ENCODE peak calls at places on chromosomes 13 and 19, in nine cellular contexts. U is sigmoid colon, S is PC-3, P is HCT116, I is ovary, Z is ascending aorta, G is body of pancreas, R is mucosa of descending colon, F is fibroblast of lung. B is an unnamed sample.
A peak's percentile ranks its signal among the peaks of the same experiment; 100 is the strongest.

GRCh38 chr13:101623469-101624209 is 171.2 kb downstream of the ITGBL1 start:
- DNase-seq in I (no peak), P (no peak), G (no peak), Z (no peak), U (no peak), F (peak; percentile 9), S (peak; percentile 67), R (no peak), B (no peak)

GRCh38 chr13:112067121-112067741 is at the start of gene SOX1:
- DNase-seq in I (no peak), F (peak; percentile 19), G (no peak), R (no peak), U (no peak), P (no peak), Z (no peak), S (no peak), B (no peak)

GRCh38 chr13:41502676-41503075 is 45.3 kb downstream of the RGCC start:
- DNase-seq in P (no peak), I (no peak), U (no peak), F (no peak), R (no peak), S (no peak), G (no peak), Z (no peak), B (no peak)

GRCh38 chr13:86425127-86425526 is 625.9 kb upstream of the SLITRK6 start:
- DNase-seq in G (no peak), R (no peak), P (no peak), Z (no peak), F (no peak), U (no peak), I (no peak), S (no peak), B (no peak)

GRCh38 chr13:114283581-114283980 is 2.2 kb downstream of the UPF3A start:
- DNase-seq in U (no peak), G (no peak), S (no peak), I (no peak), R (no peak), P (no peak), F (no peak), Z (no peak), B (no peak)

GRCh38 chr19:16073481-16073880 is 2.8 kb upstream of the TPM4 start:
- DNase-seq in S (no peak), P (no peak), R (no peak), G (no peak), I (no peak), Z (no peak), U (peak; percentile 72), F (no peak), B (no peak)

GRCh38 chr13:40206241-40207109 is 460.0 kb downstream of the FOXO1 start:
- DNase-seq in I (no peak), U (no peak), S (peak; percentile 64), G (peak; percentile 80), P (no peak), Z (no peak), R (no peak), F (peak; percentile 81), B (no peak)

GRCh38 chr13:84417426-84417825 is 535.2 kb upstream of the SLITRK1 start:
- DNase-seq in Z (no peak), S (no peak), F (peak; percentile 52), U (no peak), I (no peak), P (no peak), R (no peak), G (no peak), B (no peak)

GRCh38 chr13:84651288-84651687 is 769.0 kb upstream of the SLITRK1 start:
- DNase-seq in U (no peak), Z (no peak), G (peak; percentile 28), P (no peak), F (peak; percentile 91), S (peak; percentile 65), R (no peak), I (no peak), B (peak; percentile 14)

GRCh38 chr19:54420383-54421168 is 5.3 kb downstream of the TTYH1 start:
- DNase-seq in P (no peak), U (peak; percentile 79), G (peak; percentile 82), S (no peak), Z (no peak), F (no peak), R (no peak), I (no peak), B (no peak)

GRCh38 chr13:99002191-99002710 is 24.4 kb upstream of the DOCK9 start:
- DNase-seq in R (no peak), G (no peak), P (no peak), U (no peak), Z (no peak), I (no peak), S (no peak), F (no peak), B (no peak)

GRCh38 chr19:34096020-34096915 is 76.0 kb upstream of the LSM14A start:
- DNase-seq in Z (no peak), I (no peak), G (no peak), R (no peak), P (peak; percentile 66), F (peak; percentile 33), U (no peak), S (peak; percentile 72), B (peak; percentile 14)

GRCh38 chr13:57630661-57631606 is 610 bp upstream of the PCDH17 start:
- DNase-seq in I (no peak), Z (no peak), U (no peak), F (peak; percentile 83), P (no peak), G (peak; percentile 10), S (peak; percentile 14), R (no peak), B (no peak)

GRCh38 chr19:58332697-58333096 is 5.9 kb downstream of the ZSCAN22 start:
- DNase-seq in F (no peak), R (no peak), G (no peak), I (no peak), S (no peak), U (no peak), P (no peak), Z (no peak), B (no peak)

GRCh38 chr19:13053761-13054604 is 48.7 kb downstream of the LYL1 start:
- DNase-seq in I (peak; percentile 88), Z (no peak), F (peak; percentile 98), P (peak; percentile 80), S (peak; percentile 99), U (peak; percentile 95), G (peak; percentile 92), R (peak; percentile 86), B (peak; percentile 83)

GRCh38 chr13:48547663-48548092 is 14.8 kb upstream of the RCBTB2 start:
- DNase-seq in G (no peak), F (no peak), Z (no peak), R (no peak), P (no peak), U (no peak), I (no peak), S (no peak), B (no peak)

GRCh38 chr13:77492982-77493381 is 42.5 kb upstream of the SCEL start:
- DNase-seq in F (peak; percentile 46), S (peak; percentile 69), P (peak; percentile 23), Z (no peak), G (no peak), I (no peak), R (no peak), U (no peak), B (no peak)
- TF ChIP-seq CTCF in F (peak; percentile 58), S (peak; percentile 82), P (peak; percentile 37), Z (no peak), G (peak; percentile 52), I (no peak), R (no peak), U (no peak), B (peak; percentile 34)

GRCh38 chr19:40803857-40804782 is 5.1 kb downstream of the EGLN2 start:
- DNase-seq in G (peak; percentile 90), F (no peak), U (no peak), I (no peak), S (peak; percentile 10), P (no peak), R (peak; percentile 85), Z (no peak), B (no peak)

GRCh38 chr19:40801449-40802299 is 2.7 kb downstream of the EGLN2 start:
- DNase-seq in F (no peak), R (no peak), G (no peak), P (no peak), U (no peak), Z (no peak), S (no peak), I (no peak), B (no peak)

GRCh38 chr19:40800997-40801377 is 2.0 kb downstream of the EGLN2 start:
- DNase-seq in Z (no peak), F (no peak), U (no peak), I (no peak), G (peak; percentile 24), S (no peak), R (no peak), P (no peak), B (no peak)

GRCh38 chr19:40803170-40803856 is 4.3 kb downstream of the EGLN2 start:
- DNase-seq in R (no peak), U (no peak), G (no peak), S (no peak), F (no peak), P (no peak), I (no peak), Z (no peak), B (no peak)

GRCh38 chr19:40802300-40803169 is 3.5 kb downstream of the EGLN2 start:
- DNase-seq in S (no peak), Z (no peak), I (peak; percentile 75), F (no peak), R (peak; percentile 84), P (no peak), G (peak; percentile 52), U (peak; percentile 92), B (no peak)
- H3K4me3 ChIP-seq in S (no peak overlapping the region), Z (peak overlapping the region; percentile 24), I (no peak overlapping the region), F (peak overlapping the region; percentile 48), R (no peak overlapping the region), P (no peak overlapping the region), G (no peak overlapping the region), U (no peak overlapping the region), B (peak overlapping the region; percentile 78)

DNA sequence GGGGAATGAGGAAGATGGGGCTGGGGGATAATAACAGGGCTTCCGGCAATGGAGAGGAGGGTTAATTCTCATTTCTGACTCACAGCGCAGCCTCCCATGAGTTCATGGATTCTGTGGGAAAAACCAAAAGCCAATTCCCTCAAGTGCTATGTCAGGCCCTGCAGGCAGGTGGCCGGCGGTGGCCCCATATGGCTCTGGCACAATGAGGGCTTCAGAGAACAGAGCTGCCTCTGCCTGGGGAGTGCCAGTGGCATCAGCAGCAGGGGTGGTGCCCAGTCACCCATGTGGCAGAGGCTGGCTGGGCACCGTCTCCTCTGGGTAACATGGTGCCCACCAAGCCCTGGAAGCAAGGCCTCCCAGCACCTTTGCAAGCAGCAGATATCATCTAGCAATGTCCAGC is 69.1 kb downstream of the ALOX5AP start:
- DNase-seq in I (no peak), S (no peak), P (no peak), F (no peak), U (peak; percentile 40), Z (no peak), G (no peak), R (no peak), B (no peak)
- TF ChIP-seq CTCF in I (no peak), S (peak; percentile 33), P (peak; percentile 47), F (peak; percentile 16), U (no peak), Z (no peak), G (no peak), R (no peak), B (peak; percentile 31)

DNA sequence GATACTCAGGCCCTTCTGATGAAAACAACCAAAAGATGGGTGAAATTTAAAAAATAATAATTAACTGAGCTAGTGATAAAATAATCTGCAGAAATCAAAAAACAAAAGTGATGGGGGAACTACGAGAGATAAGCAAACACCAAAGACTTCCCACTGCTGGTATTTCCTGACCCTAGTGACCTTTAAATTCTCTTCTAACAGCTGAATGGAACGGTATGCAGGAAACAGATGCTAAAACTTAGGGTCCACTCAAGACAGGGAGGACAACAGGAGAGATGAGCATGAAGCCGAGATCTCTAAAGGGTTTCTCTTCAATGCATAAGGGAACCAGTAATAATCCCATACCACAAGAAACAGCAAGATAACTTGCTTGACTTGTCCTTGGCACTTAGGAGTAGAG is 50.8 kb downstream of the USP12 start:
- DNase-seq in I (no peak), F (peak; percentile 40), Z (no peak), P (no peak), S (no peak), G (no peak), U (no peak), R (no peak), B (no peak)
- H3K4me3 ChIP-seq in I (no peak overlapping the region), F (no peak overlapping the region), Z (no peak overlapping the region), P (no peak overlapping the region), S (no peak overlapping the region), G (no peak overlapping the region), U (no peak overlapping the region), R (no peak overlapping the region), B (no peak overlapping the region)